ENCODE peak calls at places on chromosome 11, in ten cellular contexts. One of them, this sample, is unnamed.

GRCh38 chr11:95768521-95768920 is 21.1 kb downstream of the FAM76B start:
- DNase-seq in GM10248: no peak
- DNase-seq in left ventricle myocardium inferior: no peak
- DNase-seq in left lung: no peak
- DNase-seq in IMR-90: peak; percentile 9
- DNase-seq in AG09319: no peak
- DNase-seq in LNCaP clone FGC: no peak
- DNase-seq in endothelial cell: no peak
- DNase-seq in MCF 10A: no peak
- DNase-seq in brain microvascular endothelial cell: no peak
- DNase-seq in this sample: no peak

GRCh38 chr11:73173755-73174494 is 31.8 kb upstream of the FCHSD2 start:
- DNase-seq in left ventricle myocardium inferior: peak; percentile 81
- DNase-seq in LNCaP clone FGC: no peak
- DNase-seq in brain microvascular endothelial cell: no peak
- DNase-seq in left lung: no peak
- DNase-seq in GM10248: no peak
- DNase-seq in endothelial cell: no peak
- DNase-seq in IMR-90: peak; percentile 25
- DNase-seq in AG09319: no peak
- DNase-seq in MCF 10A: no peak
- DNase-seq in this sample: no peak

GRCh38 chr11:126815111-126815510 is 185.5 kb downstream of the KIRREL3 start:
- DNase-seq in IMR-90: peak; percentile 72
- DNase-seq in GM10248: no peak
- DNase-seq in left lung: no peak
- DNase-seq in brain microvascular endothelial cell: no peak
- DNase-seq in left ventricle myocardium inferior: no peak
- DNase-seq in MCF 10A: no peak
- DNase-seq in AG09319: no peak
- DNase-seq in endothelial cell: no peak
- DNase-seq in LNCaP clone FGC: no peak
- DNase-seq in this sample: no peak

GRCh38 chr11:12205330-12205729 is 94.9 kb downstream of the MICAL2 start:
- DNase-seq in GM10248: no peak
- DNase-seq in left ventricle myocardium inferior: no peak
- DNase-seq in IMR-90: peak; percentile 87
- DNase-seq in left lung: no peak
- DNase-seq in MCF 10A: no peak
- DNase-seq in AG09319: no peak
- DNase-seq in endothelial cell: no peak
- DNase-seq in LNCaP clone FGC: no peak
- DNase-seq in brain microvascular endothelial cell: no peak
- DNase-seq in this sample: no peak

GRCh38 chr11:47143322-47143721 is 33.4 kb downstream of the ARFGAP2 start:
- DNase-seq in endothelial cell: no peak
- DNase-seq in IMR-90: peak; percentile 97
- DNase-seq in LNCaP clone FGC: no peak
- DNase-seq in AG09319: peak; percentile 70
- DNase-seq in brain microvascular endothelial cell: peak; percentile 57
- DNase-seq in GM10248: no peak
- DNase-seq in MCF 10A: no peak
- DNase-seq in left ventricle myocardium inferior: peak; percentile 32
- DNase-seq in left lung: no peak
- DNase-seq in this sample: peak; percentile 95

GRCh38 chr11:80702264-80702663 is 1261.4 kb upstream of the TENM4 start:
- DNase-seq in AG09319: no peak
- DNase-seq in MCF 10A: peak; percentile 27
- DNase-seq in IMR-90: no peak
- DNase-seq in LNCaP clone FGC: no peak
- DNase-seq in GM10248: no peak
- DNase-seq in left lung: no peak
- DNase-seq in brain microvascular endothelial cell: peak; percentile 4
- DNase-seq in endothelial cell: no peak
- DNase-seq in left ventricle myocardium inferior: no peak
- DNase-seq in this sample: peak; percentile 47

GRCh38 chr11:66317766-66318575 is 1.1 kb upstream of the CD248 start:
- DNase-seq in GM10248: no peak
- DNase-seq in left ventricle myocardium inferior: peak; percentile 60
- DNase-seq in left lung: peak; percentile 53
- DNase-seq in IMR-90: peak; percentile 94
- DNase-seq in brain microvascular endothelial cell: peak; percentile 75
- DNase-seq in LNCaP clone FGC: no peak
- DNase-seq in endothelial cell: no peak
- DNase-seq in AG09319: peak; percentile 78
- DNase-seq in MCF 10A: peak; percentile 90
- DNase-seq in this sample: peak; percentile 79

GRCh38 chr11:45355706-45356041 is 69.5 kb upstream of the SYT13 start:
- DNase-seq in IMR-90: no peak
- DNase-seq in AG09319: no peak
- DNase-seq in GM10248: no peak
- DNase-seq in brain microvascular endothelial cell: no peak
- DNase-seq in LNCaP clone FGC: no peak
- DNase-seq in left ventricle myocardium inferior: no peak
- DNase-seq in left lung: no peak
- DNase-seq in endothelial cell: no peak
- DNase-seq in MCF 10A: no peak
- DNase-seq in this sample: no peak

GRCh38 chr11:27263046-27263445 is 100.0 kb downstream of the CCDC34 start:
- DNase-seq in MCF 10A: no peak
- DNase-seq in brain microvascular endothelial cell: no peak
- DNase-seq in LNCaP clone FGC: no peak
- DNase-seq in left ventricle myocardium inferior: no peak
- DNase-seq in AG09319: no peak
- DNase-seq in endothelial cell: no peak
- DNase-seq in IMR-90: no peak
- DNase-seq in GM10248: no peak
- DNase-seq in left lung: no peak
- DNase-seq in this sample: no peak

GRCh38 chr11:842370-843002 is at the start of the genes POLR2L and TSPAN4:
- DNase-seq in brain microvascular endothelial cell: peak; percentile 71
- DNase-seq in IMR-90: peak; percentile 84
- DNase-seq in left ventricle myocardium inferior: peak; percentile 93
- DNase-seq in MCF 10A: peak; percentile 87
- DNase-seq in LNCaP clone FGC: no peak
- DNase-seq in AG09319: peak; percentile 74
- DNase-seq in endothelial cell: peak; percentile 84
- DNase-seq in GM10248: peak; percentile 94
- DNase-seq in left lung: peak; percentile 96
- DNase-seq in this sample: peak; percentile 94

GRCh38 chr11:1531961-1532586 is 40.0 kb downstream of the DUSP8 start:
- DNase-seq in left lung: peak; percentile 73
- DNase-seq in LNCaP clone FGC: no peak
- DNase-seq in IMR-90: no peak
- DNase-seq in GM10248: no peak
- DNase-seq in endothelial cell: no peak
- DNase-seq in MCF 10A: peak; percentile 45
- DNase-seq in brain microvascular endothelial cell: no peak
- DNase-seq in left ventricle myocardium inferior: peak; percentile 77
- DNase-seq in AG09319: peak; percentile 19
- DNase-seq in this sample: peak; percentile 85

GRCh38 chr11:73177380-73178091 is 35.4 kb upstream of the FCHSD2 start:
- DNase-seq in GM10248: no peak
- DNase-seq in LNCaP clone FGC: no peak
- DNase-seq in MCF 10A: no peak
- DNase-seq in endothelial cell: no peak
- DNase-seq in left ventricle myocardium inferior: peak; percentile 61
- DNase-seq in left lung: no peak
- DNase-seq in IMR-90: no peak
- DNase-seq in AG09319: no peak
- DNase-seq in brain microvascular endothelial cell: no peak
- DNase-seq in this sample: peak; percentile 47

GRCh38 chr11:74694136-74694535 is 37.1 kb downstream of the CHRDL2 start:
- DNase-seq in IMR-90: peak; percentile 43
- DNase-seq in AG09319: no peak
- DNase-seq in LNCaP clone FGC: no peak
- DNase-seq in MCF 10A: no peak
- DNase-seq in GM10248: no peak
- DNase-seq in endothelial cell: no peak
- DNase-seq in brain microvascular endothelial cell: no peak
- DNase-seq in left lung: no peak
- DNase-seq in left ventricle myocardium inferior: no peak
- DNase-seq in this sample: no peak
- TF ChIP-seq CTCF in IMR-90: peak; percentile 35
- TF ChIP-seq CTCF in AG09319: no peak
- TF ChIP-seq CTCF in LNCaP clone FGC: peak; percentile 28
- TF ChIP-seq CTCF in MCF 10A: no peak
- TF ChIP-seq CTCF in GM10248: no peak
- TF ChIP-seq CTCF in endothelial cell: no peak
- TF ChIP-seq CTCF in brain microvascular endothelial cell: peak; percentile 62
- TF ChIP-seq CTCF in left lung: no peak
- TF ChIP-seq CTCF in left ventricle myocardium inferior: no peak
- TF ChIP-seq CTCF in this sample: no peak

GRCh38 chr11:34870548-34871209 is 45.5 kb downstream of the APIP start:
- DNase-seq in GM10248: no peak
- DNase-seq in IMR-90: no peak
- DNase-seq in left ventricle myocardium inferior: no peak
- DNase-seq in endothelial cell: no peak
- DNase-seq in MCF 10A: no peak
- DNase-seq in brain microvascular endothelial cell: no peak
- DNase-seq in AG09319: no peak
- DNase-seq in left lung: no peak
- DNase-seq in LNCaP clone FGC: no peak
- DNase-seq in this sample: no peak

GRCh38 chr11:34865261-34865660 is 50.9 kb downstream of the APIP start:
- DNase-seq in left lung: no peak
- DNase-seq in MCF 10A: peak; percentile 5
- DNase-seq in left ventricle myocardium inferior: no peak
- DNase-seq in GM10248: no peak
- DNase-seq in LNCaP clone FGC: no peak
- DNase-seq in AG09319: no peak
- DNase-seq in IMR-90: no peak
- DNase-seq in endothelial cell: no peak
- DNase-seq in brain microvascular endothelial cell: no peak
- DNase-seq in this sample: peak; percentile 45

GRCh38 chr11:34874202-34874601 is 42.0 kb downstream of the APIP start:
- DNase-seq in left lung: no peak
- DNase-seq in brain microvascular endothelial cell: no peak
- DNase-seq in LNCaP clone FGC: no peak
- DNase-seq in left ventricle myocardium inferior: no peak
- DNase-seq in MCF 10A: no peak
- DNase-seq in IMR-90: no peak
- DNase-seq in AG09319: no peak
- DNase-seq in GM10248: no peak
- DNase-seq in endothelial cell: no peak
- DNase-seq in this sample: no peak

GRCh38 chr11:34866375-34866774 is 49.8 kb downstream of the APIP start:
- DNase-seq in AG09319: peak; percentile 4
- DNase-seq in brain microvascular endothelial cell: no peak
- DNase-seq in left ventricle myocardium inferior: no peak
- DNase-seq in GM10248: no peak
- DNase-seq in endothelial cell: no peak
- DNase-seq in IMR-90: peak; percentile 22
- DNase-seq in LNCaP clone FGC: no peak
- DNase-seq in left lung: no peak
- DNase-seq in MCF 10A: peak; percentile 47
- DNase-seq in this sample: peak; percentile 45

DNA sequence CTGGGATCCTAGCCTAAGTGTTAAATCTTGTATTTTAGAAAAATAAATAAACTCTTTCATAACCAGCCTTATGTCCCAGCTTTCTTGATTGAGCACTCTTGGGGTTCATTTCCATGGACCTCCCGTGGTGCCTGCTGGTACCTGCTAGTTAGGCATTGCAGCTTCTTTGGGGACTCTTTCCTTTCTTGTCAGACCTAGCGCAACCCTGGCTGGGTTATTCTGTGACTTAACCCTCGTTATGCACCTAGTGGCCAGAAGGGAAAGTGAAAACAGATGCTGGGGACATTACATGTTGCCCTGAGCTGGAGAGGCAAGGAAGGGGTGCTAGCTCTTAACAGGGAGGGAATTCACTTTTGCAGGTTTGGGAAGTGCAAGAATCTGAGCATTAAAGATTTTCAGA is 46.8 kb downstream of the APIP start:
- DNase-seq in brain microvascular endothelial cell: no peak
- DNase-seq in endothelial cell: no peak
- DNase-seq in AG09319: no peak
- DNase-seq in left lung: no peak
- DNase-seq in LNCaP clone FGC: no peak
- DNase-seq in MCF 10A: peak; percentile 14
- DNase-seq in IMR-90: no peak
- DNase-seq in left ventricle myocardium inferior: no peak
- DNase-seq in GM10248: no peak
- DNase-seq in this sample: no peak
- TF ChIP-seq CTCF in brain microvascular endothelial cell: peak; percentile 54
- TF ChIP-seq CTCF in endothelial cell: peak; percentile 43
- TF ChIP-seq CTCF in AG09319: no peak
- TF ChIP-seq CTCF in left lung: no peak
- TF ChIP-seq CTCF in LNCaP clone FGC: peak; percentile 9
- TF ChIP-seq CTCF in MCF 10A: no peak
- TF ChIP-seq CTCF in IMR-90: no peak
- TF ChIP-seq CTCF in left ventricle myocardium inferior: no peak
- TF ChIP-seq CTCF in GM10248: no peak
- TF ChIP-seq CTCF in this sample: no peak

GRCh38 chr11:110812334-110812733 is 100.1 kb upstream of the ARHGAP20 start:
- DNase-seq in brain microvascular endothelial cell: no peak
- DNase-seq in MCF 10A: no peak
- DNase-seq in left lung: no peak
- DNase-seq in left ventricle myocardium inferior: no peak
- DNase-seq in LNCaP clone FGC: no peak
- DNase-seq in IMR-90: no peak
- DNase-seq in endothelial cell: no peak
- DNase-seq in AG09319: no peak
- DNase-seq in GM10248: no peak
- DNase-seq in this sample: no peak

GRCh38 chr11:110805764-110806163 is 93.5 kb upstream of the ARHGAP20 start:
- DNase-seq in MCF 10A: no peak
- DNase-seq in brain microvascular endothelial cell: no peak
- DNase-seq in left lung: no peak
- DNase-seq in LNCaP clone FGC: no peak
- DNase-seq in IMR-90: no peak
- DNase-seq in endothelial cell: no peak
- DNase-seq in left ventricle myocardium inferior: no peak
- DNase-seq in GM10248: no peak
- DNase-seq in AG09319: no peak
- DNase-seq in this sample: no peak

GRCh38 chr11:110808291-110808690 is 96.1 kb upstream of the ARHGAP20 start:
- DNase-seq in GM10248: no peak
- DNase-seq in left lung: no peak
- DNase-seq in left ventricle myocardium inferior: no peak
- DNase-seq in MCF 10A: no peak
- DNase-seq in endothelial cell: no peak
- DNase-seq in LNCaP clone FGC: no peak
- DNase-seq in IMR-90: no peak
- DNase-seq in AG09319: no peak
- DNase-seq in brain microvascular endothelial cell: no peak
- DNase-seq in this sample: no peak

GRCh38 chr11:110809800-110810199 is 97.6 kb upstream of the ARHGAP20 start:
- DNase-seq in brain microvascular endothelial cell: no peak
- DNase-seq in IMR-90: no peak
- DNase-seq in MCF 10A: no peak
- DNase-seq in GM10248: no peak
- DNase-seq in endothelial cell: no peak
- DNase-seq in left lung: no peak
- DNase-seq in left ventricle myocardium inferior: no peak
- DNase-seq in AG09319: no peak
- DNase-seq in LNCaP clone FGC: no peak
- DNase-seq in this sample: no peak
- TF ChIP-seq CTCF in brain microvascular endothelial cell: no peak
- TF ChIP-seq CTCF in IMR-90: no peak
- TF ChIP-seq CTCF in MCF 10A: no peak
- TF ChIP-seq CTCF in GM10248: no peak
- TF ChIP-seq CTCF in endothelial cell: no peak
- TF ChIP-seq CTCF in left lung: no peak
- TF ChIP-seq CTCF in left ventricle myocardium inferior: no peak
- TF ChIP-seq CTCF in AG09319: no peak
- TF ChIP-seq CTCF in LNCaP clone FGC: no peak
- TF ChIP-seq CTCF in this sample: no peak

GRCh38 chr11:8309862-8310261 is 46.2 kb upstream of the LMO1 start:
- DNase-seq in MCF 10A: peak; percentile 24
- DNase-seq in left ventricle myocardium inferior: no peak
- DNase-seq in left lung: no peak
- DNase-seq in brain microvascular endothelial cell: no peak
- DNase-seq in endothelial cell: no peak
- DNase-seq in LNCaP clone FGC: no peak
- DNase-seq in GM10248: no peak
- DNase-seq in AG09319: no peak
- DNase-seq in IMR-90: no peak
- DNase-seq in this sample: peak; percentile 47
- TF ChIP-seq CTCF in MCF 10A: peak; percentile 20
- TF ChIP-seq CTCF in left ventricle myocardium inferior: peak; percentile 41
- TF ChIP-seq CTCF in left lung: no peak
- TF ChIP-seq CTCF in brain microvascular endothelial cell: no peak
- TF ChIP-seq CTCF in endothelial cell: no peak
- TF ChIP-seq CTCF in LNCaP clone FGC: peak; percentile 69
- TF ChIP-seq CTCF in GM10248: no peak
- TF ChIP-seq CTCF in AG09319: no peak
- TF ChIP-seq CTCF in IMR-90: no peak
- TF ChIP-seq CTCF in this sample: peak; percentile 71

This sample was measured in epithelial cell of esophagus.